ENCODE peak calls at places on chromosomes 4 and X, in ten cellular contexts. M is HCT116, B is K562, X is HepG2, I is upper lobe of left lung, E is SK-N-SH, V is transverse colon, A is endothelial cell of umbilical vein, P is GM23338, K is stomach. W is an unnamed sample.
A peak's percentile ranks its signal among the peaks of the same experiment; 100 is the strongest.

GRCh38 chrX:119762718-119763117 is 4.3 kb downstream of the SOWAHD start:
- DNase-seq in M (no peak), E (no peak), A (no peak), I (no peak), P (no peak), X (no peak), K (no peak), V (no peak), B (no peak), W (peak; percentile 75)

GRCh38 chr4:140137654-140138053 is 16.3 kb downstream of the MAML3 start:
- DNase-seq in X (no peak), I (no peak), E (no peak), V (no peak), B (no peak), P (peak; percentile 29), M (no peak), K (no peak), A (peak; percentile 29), W (no peak)

GRCh38 chrX:1391707-1392375 is at the start of gene SLC25A6:
- DNase-seq in E (peak; percentile 98), B (peak; percentile 95), X (peak; percentile 92), I (peak; percentile 98), M (peak; percentile 86), V (peak; percentile 99), P (peak; percentile 99), K (peak; percentile 99), A (peak; percentile 99), W (peak; percentile 100)

GRCh38 chr4:67558493-67558892 is at the start of gene STAP1:
- DNase-seq in B (no peak), M (no peak), E (no peak), V (peak; percentile 15), K (no peak), A (no peak), X (no peak), P (no peak), I (no peak), W (no peak)

GRCh38 chrX:31845003-31845402 is 773.2 kb upstream of the FTHL17 start:
- DNase-seq in K (no peak), P (no peak), B (no peak), X (no peak), A (peak; percentile 6), M (no peak), V (no peak), E (no peak), I (no peak), W (no peak)

GRCh38 chrX:37905436-37906147 is 58.2 kb upstream of the DYNLT3 start:
- DNase-seq in A (peak; percentile 18), X (no peak), K (peak; percentile 25), B (peak; percentile 1), P (peak; percentile 70), M (no peak), I (no peak), E (peak; percentile 15), V (no peak), W (no peak)

GRCh38 chr4:5631352-5632042 is 76.9 kb downstream of the EVC2 start:
- DNase-seq in M (no peak), E (no peak), K (no peak), V (no peak), I (no peak), X (no peak), A (no peak), B (no peak), P (no peak), W (no peak)

GRCh38 chrX:154486396-154487207 is at the start of gene UBL4A:
- DNase-seq in M (peak; percentile 12), X (no peak), I (peak; percentile 53), K (peak; percentile 63), E (peak; percentile 86), B (peak; percentile 77), V (peak; percentile 63), A (peak; percentile 15), P (peak; percentile 50), W (peak; percentile 88)

GRCh38 chrX:129738466-129739308 is at the start of gene XPNPEP2:
- DNase-seq in K (no peak), X (no peak), B (no peak), A (no peak), I (no peak), E (peak; percentile 79), V (no peak), M (no peak), P (peak; percentile 22), W (no peak)

GRCh38 chr4:174665799-174666198 is 143.5 kb upstream of the HPGD start:
- DNase-seq in M (no peak), P (no peak), I (no peak), X (no peak), A (no peak), E (no peak), B (no peak), V (no peak), K (no peak), W (no peak)

GRCh38 chrX:17878028-17878670 is 17.1 kb upstream of the RAI2 start:
- DNase-seq in A (no peak), E (no peak), P (no peak), I (no peak), V (no peak), K (no peak), M (no peak), X (no peak), B (no peak), W (no peak)

GRCh38 chr4:7354937-7355336 is 79.8 kb downstream of the PSAPL1 start:
- DNase-seq in P (no peak), I (no peak), E (no peak), X (no peak), A (no peak), M (no peak), K (no peak), B (no peak), V (no peak), W (no peak)

GRCh38 chrX:8103655-8104054 is 67.4 kb downstream of the VCX2 start:
- DNase-seq in V (no peak), M (no peak), P (no peak), E (no peak), A (no peak), X (no peak), K (no peak), I (no peak), B (no peak), W (no peak)

GRCh38 chr4:166043801-166044200 is 170.8 kb downstream of the TLL1 start:
- DNase-seq in I (no peak), P (no peak), E (no peak), K (no peak), A (no peak), X (no peak), V (no peak), B (no peak), M (no peak), W (no peak)

GRCh38 chr4:17633600-17633999 is 19.2 kb downstream of the MED28 start:
- DNase-seq in P (no peak), B (no peak), X (no peak), A (no peak), M (no peak), I (no peak), E (no peak), K (no peak), V (no peak), W (no peak)

GRCh38 chrX:4397471-4397870 is 684.0 kb upstream of the PRKX start:
- DNase-seq in M (no peak), X (no peak), P (no peak), V (no peak), K (no peak), A (no peak), I (no peak), B (no peak), E (no peak), W (no peak)

GRCh38 chrX:154398668-154399526 is 720 bp downstream of the RPL10 start:
- DNase-seq in B (peak; percentile 92), P (peak; percentile 61), V (peak; percentile 91), I (peak; percentile 89), M (no peak), X (peak; percentile 70), K (peak; percentile 89), A (peak; percentile 81), E (peak; percentile 62), W (peak; percentile 95)

GRCh38 chr4:157819693-157820464 is 352.9 kb downstream of the GASK1B start:
- DNase-seq in P (no peak), I (no peak), A (no peak), K (no peak), X (no peak), V (no peak), M (no peak), E (no peak), B (no peak), W (no peak)

DNA sequence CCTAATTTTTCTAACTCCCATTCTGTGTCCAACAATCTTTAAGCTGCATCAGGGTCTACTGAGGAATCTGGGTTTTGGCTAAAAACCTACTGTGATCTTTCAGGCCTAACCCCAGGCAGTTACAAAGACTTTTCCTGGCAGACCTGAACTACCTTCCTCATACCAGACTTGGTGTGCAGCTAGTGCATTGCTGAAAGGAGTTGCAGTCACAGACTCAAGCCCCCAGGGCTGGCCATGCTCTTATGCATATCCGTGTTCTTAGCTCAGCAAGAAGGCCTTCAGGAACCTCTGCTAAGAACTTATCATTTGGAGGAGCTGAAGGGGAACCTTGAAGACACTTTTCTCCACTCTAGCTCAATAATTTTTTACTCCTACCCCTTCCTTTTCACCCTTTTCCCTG is 147.6 kb downstream of the INPP4B start:
- DNase-seq in V (no peak), M (no peak), X (no peak), P (no peak), I (no peak), B (no peak), E (no peak), A (no peak), K (no peak), W (no peak)
- TF ChIP-seq POLR2AphosphoS5 in V (no peak), M (no peak), X (no peak), P (no peak), I (no peak), B (no peak), E (no peak), A (no peak), K (no peak), W (no peak)

DNA sequence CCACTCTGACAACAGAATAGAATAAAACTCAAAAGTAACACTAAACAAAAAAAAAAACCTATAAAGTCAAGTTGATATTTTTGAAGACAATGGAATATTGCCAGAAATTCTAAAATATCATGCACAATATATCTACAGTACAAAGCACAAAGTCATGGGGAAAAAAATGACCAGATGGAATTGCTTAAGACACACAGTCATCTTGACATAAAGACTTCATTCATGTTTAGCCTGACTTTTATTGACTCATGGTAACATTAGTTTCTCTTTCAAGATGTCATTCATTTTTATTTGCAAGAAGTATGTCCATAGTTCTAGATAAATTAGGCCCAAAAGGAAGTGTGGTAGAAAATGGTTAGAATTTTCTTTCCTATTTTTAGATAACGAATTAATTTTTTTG is 259.1 kb downstream of the CAMK2D start:
- DNase-seq in V (no peak), P (no peak), I (no peak), A (no peak), M (no peak), X (peak; percentile 12), K (no peak), E (no peak), B (no peak), W (no peak)
- H3K27ac ChIP-seq in V (no peak overlapping the region), P (no peak overlapping the region), I (no peak overlapping the region), A (no peak overlapping the region), M (no peak overlapping the region), X (no peak overlapping the region), K (no peak overlapping the region), E (no peak overlapping the region), B (no peak overlapping the region), W (no peak overlapping the region)

GRCh38 chr4:119237642-119238041 is 25.1 kb downstream of the USP53 start:
- DNase-seq in M (no peak), E (no peak), K (no peak), I (no peak), X (no peak), A (no peak), P (no peak), B (no peak), V (no peak), W (no peak)
- H3K4me1 ChIP-seq in M (no peaks in the 10 kb centered on the region), E (peaks cover 8% of the 10 kb centered on the region), K (no peaks in the 10 kb centered on the region), I (peaks cover 6% of the 10 kb centered on the region), X (no peaks in the 10 kb centered on the region), A (peaks cover 25% of the 10 kb centered on the region), P (peaks cover 34% of the 10 kb centered on the region), B (peaks cover 9% of the 10 kb centered on the region), V (peaks cover 33% of the 10 kb centered on the region), W (peaks cover 14% of the 10 kb centered on the region)

GRCh38 chrX:104253567-104254441 is 929 bp downstream of the ESX1 start:
- DNase-seq in E (peak; percentile 34), I (no peak), M (no peak), P (peak; percentile 64), K (no peak), B (no peak), X (no peak), V (no peak), A (no peak), W (no peak)
- TF ChIP-seq POLR2AphosphoS5 in E (no peak), I (no peak), M (no peak), P (no peak), K (no peak), B (no peak), X (no peak), V (no peak), A (no peak), W (no peak)